ENCODE peak calls at places on chromosome 3, in six cellular contexts. N is HEK293T, F is activated gamma-delta T cell treated with Interleukin-2 at 50 U/mL for 16 hours, K is T follicular helper cell, T is nephron progenitor cell, R is cortex of kidney. Y is an unnamed sample.

GRCh38 chr3:60742606-60743145 is 508.6 kb downstream of the FHIT start:
- DNase-seq in R (no peak), F (no peak), K (no peak), N (peak; percentile 75), T (peak; percentile 46), Y (no peak)

GRCh38 chr3:138600341-138600740 is 6.3 kb upstream of the CEP70 start:
- DNase-seq in N (no peak), R (no peak), F (no peak), T (no peak), K (no peak), Y (no peak)

GRCh38 chr3:123143669-123144411 is 57.9 kb upstream of the SEC22A start:
- DNase-seq in R (no peak), N (peak; percentile 32), T (peak; percentile 34), K (no peak), F (no peak), Y (no peak)

GRCh38 chr3:42717311-42717710 is 14.7 kb upstream of the HHATL start:
- DNase-seq in K (no peak), T (no peak), F (no peak), N (no peak), R (no peak), Y (no peak)

GRCh38 chr3:23762214-23763039 is 43.3 kb upstream of the UBE2E1 start:
- DNase-seq in N (no peak), F (no peak), T (no peak), K (no peak), R (no peak), Y (peak; percentile 62)

GRCh38 chr3:154060606-154061380 is 60.4 kb upstream of the ARHGEF26 start:
- DNase-seq in T (no peak), N (no peak), F (no peak), R (no peak), K (no peak), Y (no peak)

GRCh38 chr3:13895155-13896105 is 15.6 kb upstream of the WNT7A start:
- DNase-seq in N (peak; percentile 95), T (peak; percentile 98), K (peak; percentile 92), F (peak; percentile 96), R (peak; percentile 69), Y (peak; percentile 93)

GRCh38 chr3:54443572-54444161 is 321.3 kb downstream of the CACNA2D3 start:
- DNase-seq in F (no peak), K (no peak), N (no peak), R (no peak), T (no peak), Y (no peak)

GRCh38 chr3:72189344-72189743 is 404.4 kb upstream of the PROK2 start:
- DNase-seq in R (no peak), K (no peak), T (no peak), F (no peak), N (no peak), Y (no peak)

GRCh38 chr3:11523793-11524160 is 119.9 kb downstream of the VGLL4 start:
- DNase-seq in R (no peak), T (no peak), F (no peak), K (no peak), N (no peak), Y (no peak)

GRCh38 chr3:13352621-13353131 is 67.4 kb downstream of the NUP210 start:
- DNase-seq in F (peak; percentile 49), K (no peak), R (no peak), N (no peak), T (no peak), Y (no peak)

GRCh38 chr3:78659386-78659987 is 1108.3 kb downstream of the ROBO1 start:
- DNase-seq in F (no peak), R (no peak), T (peak; percentile 39), N (peak; percentile 17), K (no peak), Y (no peak)

GRCh38 chr3:58528629-58529028 is 8.4 kb downstream of the ACOX2 start:
- DNase-seq in N (no peak), T (no peak), R (no peak), F (no peak), K (no peak), Y (peak; percentile 42)

GRCh38 chr3:24306518-24306917 is 188.1 kb downstream of the THRB start:
- DNase-seq in N (no peak), R (no peak), T (no peak), K (no peak), F (no peak), Y (no peak)

GRCh38 chr3:107431048-107431297 is 53.7 kb downstream of the CCDC54 start:
- DNase-seq in F (peak; percentile 5), N (no peak), K (no peak), T (no peak), R (no peak), Y (peak; percentile 12)

GRCh38 chr3:113626513-113627371 is 69.7 kb downstream of the USF3 start:
- DNase-seq in N (peak; percentile 72), T (peak; percentile 54), F (no peak), R (no peak), K (no peak), Y (no peak)

GRCh38 chr3:30353711-30354467 is 252.5 kb upstream of the TGFBR2 start:
- DNase-seq in T (no peak), N (no peak), K (peak; percentile 36), F (peak; percentile 56), R (no peak), Y (peak; percentile 19)

GRCh38 chr3:44439499-44440295 is 37.8 kb downstream of the ZNF445 start:
- DNase-seq in F (peak; percentile 39), T (no peak), R (no peak), K (peak; percentile 27), N (no peak), Y (peak; percentile 22)

GRCh38 chr3:57227930-57228733 is 603 bp downstream of the APPL1 start:
- DNase-seq in K (peak; percentile 6), N (peak; percentile 55), T (peak; percentile 60), R (no peak), F (peak; percentile 25), Y (peak; percentile 15)

GRCh38 chr3:114216186-114216970 is 21.0 kb downstream of the ZNF80 start:
- DNase-seq in F (no peak), R (no peak), N (no peak), T (no peak), K (no peak), Y (no peak)

GRCh38 chr3:10248984-10249748 is 907 bp downstream of the TATDN2 start:
- DNase-seq in R (no peak), F (peak; percentile 33), K (peak; percentile 24), N (peak; percentile 28), T (peak; percentile 28), Y (peak; percentile 78)

GRCh38 chr3:193975072-193975535 is 160.8 kb upstream of the HES1 start:
- DNase-seq in K (no peak), T (peak; percentile 37), N (no peak), F (no peak), R (no peak), Y (no peak)

GRCh38 chr3:179801831-179802230 is 149.0 kb downstream of the USP13 start:
- DNase-seq in N (no peak), R (no peak), T (no peak), F (no peak), K (no peak), Y (no peak)

GRCh38 chr3:182527745-182528144 is 265.6 kb upstream of the ATP11B start:
- DNase-seq in T (no peak), K (no peak), R (no peak), N (no peak), F (no peak), Y (no peak)

GRCh38 chr3:179716811-179717210 is 64.0 kb downstream of the USP13 start:
- DNase-seq in F (no peak), T (no peak), K (no peak), N (no peak), R (no peak), Y (no peak)

GRCh38 chr3:94561094-94561493 is 498.2 kb downstream of the NSUN3 start:
- DNase-seq in F (no peak), R (no peak), T (no peak), N (no peak), K (no peak), Y (no peak)